ENCODE peak calls at places on chromosomes 6 and 20, in nine cellular contexts. Q is GM23248; N is CD8-positive, alpha-beta T cell; F is aorta; Y is heart right ventricle; E is SJSA1; I is body of pancreas; K is naive thymus-derived CD4-positive, alpha-beta T cell; W is GM23338. O is an unnamed sample.

GRCh38 chr6:169426611-169427010 is 173.0 kb upstream of the THBS2 start:
- DNase-seq in N (no peak), Q (no peak), K (no peak), I (no peak), W (no peak), Y (no peak), E (no peak), F (no peak), O (no peak)

GRCh38 chr6:15389759-15390723 is 144.2 kb downstream of the JARID2 start:
- DNase-seq in Y (no peak), F (no peak), K (no peak), I (no peak), N (no peak), E (peak; percentile 47), Q (peak; percentile 52), W (peak; percentile 80), O (peak; percentile 43)

GRCh38 chr6:72424476-72424875 is 197.4 kb upstream of the KCNQ5 start:
- DNase-seq in N (no peak), Y (no peak), Q (peak; percentile 27), K (no peak), W (no peak), E (no peak), I (no peak), F (no peak), O (no peak)

GRCh38 chr6:16723833-16724232 is 37.4 kb downstream of the ATXN1 start:
- DNase-seq in K (no peak), N (no peak), Y (no peak), W (peak; percentile 41), F (peak; percentile 44), E (peak; percentile 80), Q (peak; percentile 96), I (no peak), O (peak; percentile 47)

GRCh38 chr6:108562503-108562993 is 1.8 kb downstream of the FOXO3 start:
- DNase-seq in E (peak; percentile 66), N (no peak), W (peak; percentile 94), F (peak; percentile 62), Y (peak; percentile 34), I (peak; percentile 78), Q (peak; percentile 71), K (no peak), O (peak; percentile 80)

GRCh38 chr6:156848533-156848932 is 71.4 kb downstream of the ARID1B start:
- DNase-seq in K (no peak), F (peak; percentile 80), E (peak; percentile 83), Q (no peak), W (no peak), Y (peak; percentile 81), I (no peak), N (no peak), O (peak; percentile 95)

GRCh38 chr20:4132956-4133355 is 117.6 kb upstream of the RNF24 start:
- DNase-seq in K (no peak), Q (no peak), Y (no peak), W (no peak), N (no peak), F (no peak), E (no peak), I (no peak), O (no peak)

GRCh38 chr6:4895971-4896370 is 107.9 kb downstream of the RPP40 start:
- DNase-seq in F (no peak), W (no peak), Q (no peak), Y (no peak), E (no peak), I (no peak), K (no peak), N (no peak), O (no peak)

GRCh38 chr6:81241126-81241525 is 511.4 kb downstream of the TENT5A start:
- DNase-seq in N (no peak), W (no peak), F (no peak), I (no peak), K (no peak), E (no peak), Q (peak; percentile 37), Y (no peak), O (no peak)

GRCh38 chr6:142842423-142843261 is 102.3 kb downstream of the HIVEP2 start:
- DNase-seq in E (no peak), Q (peak; percentile 67), Y (no peak), I (no peak), K (peak; percentile 41), N (peak; percentile 51), W (no peak), F (no peak), O (no peak)

GRCh38 chr6:29762781-29763214 is 39.6 kb downstream of the HLA-F start:
- DNase-seq in N (no peak), F (no peak), I (peak; percentile 36), W (no peak), Q (peak; percentile 52), E (no peak), Y (no peak), K (no peak), O (no peak)

GRCh38 chr6:89268776-89269175 is 46.3 kb downstream of the GABRR2 start:
- DNase-seq in W (no peak), E (no peak), K (no peak), N (no peak), F (no peak), I (no peak), Q (no peak), Y (no peak), O (no peak)

GRCh38 chr6:15506066-15506465 is 156.8 kb downstream of the DTNBP1 start:
- DNase-seq in E (no peak), I (peak; percentile 3), Q (no peak), K (no peak), F (no peak), W (no peak), Y (no peak), N (no peak), O (no peak)

GRCh38 chr6:117547688-117548621 is 54.4 kb downstream of the GOPC start:
- DNase-seq in Y (peak; percentile 67), I (peak; percentile 66), K (peak; percentile 30), Q (no peak), W (peak; percentile 84), F (peak; percentile 81), E (no peak), N (peak; percentile 50), O (no peak)

GRCh38 chr6:2899596-2899995 is 3.5 kb downstream of the SERPINB9 start:
- DNase-seq in Y (no peak), I (no peak), K (no peak), N (no peak), F (no peak), E (no peak), W (no peak), Q (no peak), O (no peak)

GRCh38 chr6:2895072-2895471 is 8.0 kb downstream of the SERPINB9 start:
- DNase-seq in K (no peak), F (no peak), Y (no peak), W (no peak), E (no peak), Q (no peak), N (no peak), I (no peak), O (no peak)

GRCh38 chr6:2900221-2900807 is 2.8 kb downstream of the SERPINB9 start:
- DNase-seq in I (no peak), Y (no peak), Q (peak; percentile 8), W (no peak), E (no peak), K (no peak), F (no peak), N (no peak), O (no peak)

GRCh38 chr6:2893276-2893675 is 9.8 kb downstream of the SERPINB9 start:
- DNase-seq in Y (no peak), Q (no peak), K (no peak), I (no peak), E (no peak), F (no peak), N (no peak), W (no peak), O (no peak)

DNA sequence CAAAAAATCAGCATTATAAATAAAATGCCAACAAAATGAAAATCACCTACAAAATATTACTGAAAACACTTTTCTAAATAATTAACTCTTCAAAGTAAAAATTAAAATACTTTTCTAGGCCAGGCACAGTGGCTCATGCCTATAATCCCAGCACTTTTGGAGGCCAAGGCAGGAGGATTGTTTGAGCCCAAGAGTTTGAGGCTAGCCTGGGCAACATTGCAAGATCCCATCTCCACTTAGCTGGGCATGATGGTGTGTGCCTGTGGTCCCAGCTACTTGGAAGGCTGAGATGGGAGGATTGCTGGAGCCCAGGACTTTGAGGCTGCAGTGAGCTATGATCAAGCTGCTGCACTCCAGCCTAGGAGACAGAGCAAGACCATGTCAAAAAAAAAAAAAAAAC is 6.4 kb downstream of the SERPINB9 start:
- DNase-seq in I (no peak), K (no peak), E (no peak), N (no peak), Q (no peak), F (no peak), W (no peak), Y (no peak), O (no peak)
- H3K4me1 ChIP-seq in I (no peaks in the 10 kb centered on the region), K (peaks cover 37% of the 10 kb centered on the region), E (no peaks in the 10 kb centered on the region), N (peaks cover 52% of the 10 kb centered on the region), Q (no peaks in the 10 kb centered on the region), F (no peaks in the 10 kb centered on the region), W (peaks cover 15% of the 10 kb centered on the region), Y (peaks cover 19% of the 10 kb centered on the region), O (no peaks in the 10 kb centered on the region)

DNA sequence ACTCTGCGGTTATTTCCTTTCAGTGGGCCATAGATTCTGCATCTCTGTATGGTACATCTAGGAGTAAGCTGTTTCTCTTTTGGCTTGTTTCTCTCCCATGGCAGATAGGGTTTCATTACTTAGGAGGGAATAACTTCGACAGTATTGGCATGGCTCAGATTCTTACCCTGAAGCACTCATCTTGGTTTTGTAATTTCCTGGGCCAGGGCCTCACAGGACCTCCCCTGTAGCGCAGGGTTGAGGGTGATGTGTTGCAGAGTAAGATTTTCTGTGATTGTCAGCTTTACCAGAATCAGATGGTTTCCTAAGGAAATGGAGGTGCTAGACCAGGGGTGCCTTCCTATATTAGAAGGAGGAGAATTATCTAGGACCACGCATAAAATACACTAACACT is 78.3 kb downstream of the STXBP5 start:
- DNase-seq in Q (no peak), I (no peak), K (no peak), F (no peak), N (no peak), E (no peak), Y (no peak), W (no peak), O (no peak)
- H3K27ac ChIP-seq in Q (no peak overlapping the region), I (no peak overlapping the region), K (no peak overlapping the region), F (no peak overlapping the region), N (no peak overlapping the region), E (no peak overlapping the region), Y (no peak overlapping the region), W (no peak overlapping the region), O (no peak overlapping the region)

GRCh38 chr6:6584310-6585002 is 4.1 kb upstream of the LY86 start:
- DNase-seq in F (no peak), Q (no peak), N (no peak), K (no peak), I (no peak), W (no peak), E (no peak), Y (no peak), O (no peak)
- H3K4me1 ChIP-seq in F (no peaks in the 10 kb centered on the region), Q (no peaks in the 10 kb centered on the region), N (peaks cover 43% of the 10 kb centered on the region), K (peaks cover 40% of the 10 kb centered on the region), I (no peaks in the 10 kb centered on the region), W (no peaks in the 10 kb centered on the region), E (no peaks in the 10 kb centered on the region), Y (peaks cover 21% of the 10 kb centered on the region), O (no peaks in the 10 kb centered on the region)

DNA sequence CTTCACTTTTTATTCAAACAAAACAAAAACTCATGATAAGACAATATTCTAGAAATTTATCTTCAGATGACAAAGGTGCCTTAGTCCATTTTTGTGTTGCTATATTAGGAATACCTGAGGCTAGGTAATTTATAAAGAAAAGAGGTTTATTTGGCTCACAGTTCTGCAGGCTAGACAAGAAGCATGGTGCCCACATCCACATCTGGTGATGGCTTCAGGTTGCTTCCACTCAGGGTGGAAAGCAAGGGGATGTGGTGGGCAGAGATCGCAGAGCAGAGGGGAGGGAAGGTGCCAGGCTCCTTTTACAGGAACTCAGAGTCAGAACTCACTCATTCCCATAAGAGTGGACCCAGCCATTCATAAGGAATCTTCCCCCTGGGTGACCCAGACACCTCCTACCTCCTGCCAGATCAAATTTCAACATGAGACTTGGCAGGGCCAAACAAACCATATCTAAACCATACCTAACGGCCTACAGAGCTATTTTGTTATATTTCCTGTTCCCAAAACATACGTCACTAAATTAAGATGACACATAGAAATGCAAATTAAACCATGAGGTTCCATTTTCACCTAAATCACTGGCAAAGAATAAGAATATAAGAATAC is 26.4 kb downstream of the ABHD12 start:
- DNase-seq in I (no peak), K (no peak), Q (no peak), Y (no peak), W (no peak), N (no peak), F (no peak), E (no peak), O (no peak)
- H3K27ac ChIP-seq in I (peak overlapping the region; percentile 73), K (no peak overlapping the region), Q (no peak overlapping the region), Y (no peak overlapping the region), W (peak overlapping the region; percentile 59), N (no peak overlapping the region), F (no peak overlapping the region), E (no peak overlapping the region), O (no peak overlapping the region)

O was measured in SJCRH30.